ENCODE peak calls at places on chromosomes 7 and 10, in six cellular contexts. Y is HCT116; D is body of pancreas; J is K562; Q is CD8-positive, alpha-beta T cell; C is uterus. S is an unnamed sample. For H3K4me1, the result is how much of the 10 kb centered on the place peaks cover.

GRCh38 chr7:45595809-45596664 is 21.9 kb downstream of the ADCY1 start:
- DNase-seq in D (no peak), Y (no peak), Q (no peak), C (no peak), J (no peak), S (no peak)

GRCh38 chr7:74226633-74227032 is 16.8 kb downstream of the LAT2 start:
- DNase-seq in Q (no peak), J (no peak), C (no peak), Y (no peak), D (no peak), S (peak)

GRCh38 chr7:50400114-50400513 is 50.0 kb downstream of the FIGNL1 start:
- DNase-seq in Q (no peak), D (no peak), J (no peak), Y (no peak), C (no peak), S (no peak)

GRCh38 chr7:19749658-19750057 is 23.8 kb downstream of the TMEM196 start:
- DNase-seq in J (no peak), D (no peak), Y (no peak), Q (no peak), C (no peak), S (no peak)

GRCh38 chr7:75045881-75046280 is 27.7 kb downstream of the RCC1L start:
- DNase-seq in Y (no peak), Q (no peak), D (no peak), C (no peak), J (no peak), S (no peak)

GRCh38 chr7:65397730-65398142 is 24.1 kb downstream of the ZNF92 start:
- DNase-seq in D (no peak), C (no peak), Y (no peak), J (no peak), Q (no peak), S (no peak)

GRCh38 chr7:27419581-27420177 is 177.1 kb downstream of the EVX1 start:
- DNase-seq in J (no peak), Q (no peak), Y (no peak), C (no peak), D (no peak), S (no peak)

GRCh38 chr10:112953075-112953501 is 3.0 kb downstream of the TCF7L2 start:
- DNase-seq in D (peak), Y (no peak), Q (no peak), C (peak), J (no peak), S (peak)

GRCh38 chr10:62492012-62492869 is 118.1 kb downstream of the ZNF365 start:
- DNase-seq in Q (peak), D (no peak), J (peak), Y (peak), C (no peak), S (no peak)

GRCh38 chr10:71966046-71967004 is 2.1 kb downstream of the CHST3 start:
- DNase-seq in D (no peak), C (no peak), Q (no peak), Y (no peak), J (no peak), S (no peak)

DNA sequence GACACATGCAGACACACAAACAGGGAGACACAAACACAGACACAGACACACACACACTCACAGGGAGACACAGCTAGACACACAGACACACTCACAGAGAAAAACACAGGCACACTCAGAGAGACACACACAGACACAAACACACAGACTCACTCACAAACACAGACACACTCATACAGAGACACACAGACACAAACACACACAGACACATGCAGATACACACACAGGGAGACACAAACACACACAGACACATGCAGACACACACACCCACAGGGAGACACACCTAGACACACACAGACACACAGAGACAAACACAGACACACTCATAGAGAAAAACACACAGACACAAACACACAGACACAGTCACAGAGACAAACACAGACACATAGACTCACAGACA is 67.9 kb downstream of the ADARB2 start:
- DNase-seq in D (no peak), Q (no peak), Y (no peak), J (no peak), C (no peak), S (no peak)
- H3K27ac ChIP-seq in D (no peak), Q (no peak), Y (no peak), J (no peak), C (no peak), S (no peak)

GRCh38 chr7:149060161-149060560 is 30.4 kb downstream of the ZNF786 start:
- DNase-seq in Y (no peak), D (no peak), Q (no peak), C (no peak), J (no peak), S (no peak)

GRCh38 chr7:149067869-149068268 is 22.6 kb downstream of the ZNF786 start:
- DNase-seq in D (no peak), Q (no peak), C (no peak), J (no peak), Y (no peak), S (no peak)

GRCh38 chr7:149063481-149063880 is 27.0 kb downstream of the ZNF786 start:
- DNase-seq in J (no peak), C (no peak), Y (no peak), Q (no peak), D (no peak), S (no peak)
- H3K4me1 ChIP-seq in J (under half), C (under half), Y (under half), Q (under half), D (under half), S (under half)

DNA sequence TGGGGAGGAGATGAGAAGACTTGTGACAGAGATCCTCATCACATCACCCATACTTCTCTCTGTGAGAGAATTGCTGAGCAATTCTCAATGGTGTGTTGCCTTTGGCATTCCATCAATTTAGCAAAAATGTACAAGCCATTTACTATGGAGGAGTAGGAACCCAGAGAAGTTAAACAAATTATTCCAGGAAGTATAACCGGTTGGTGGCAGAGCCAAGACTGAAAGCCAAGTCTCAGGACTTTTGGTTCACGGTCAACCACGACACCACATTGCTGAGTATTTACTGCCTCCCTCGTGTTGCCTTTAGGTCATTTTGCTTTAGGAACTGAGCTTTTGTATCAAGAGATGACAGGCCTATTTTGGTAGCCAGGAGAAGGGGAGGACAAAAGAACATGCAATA is 88.0 kb upstream of the ELMO1 start:
- DNase-seq in C (no peak), J (no peak), D (no peak), Q (no peak), Y (no peak), S (no peak)
- H3K27ac ChIP-seq in C (no peak), J (no peak), D (no peak), Q (no peak), Y (no peak), S (no peak)

GRCh38 chr7:96316949-96317348 is 4.9 kb downstream of the SLC25A13 start:
- DNase-seq in D (no peak), C (no peak), Y (no peak), J (no peak), Q (no peak), S (no peak)

GRCh38 chr7:96313940-96314339 is 8.0 kb downstream of the SLC25A13 start:
- DNase-seq in J (no peak), Q (no peak), C (no peak), D (no peak), Y (no peak), S (no peak)

GRCh38 chr7:96312502-96312901 is 9.4 kb downstream of the SLC25A13 start:
- DNase-seq in D (no peak), Y (no peak), Q (no peak), C (no peak), J (no peak), S (no peak)

GRCh38 chr7:96314402-96315108 is 7.3 kb downstream of the SLC25A13 start:
- DNase-seq in J (no peak), D (no peak), Y (no peak), Q (no peak), C (no peak), S (no peak)

DNA sequence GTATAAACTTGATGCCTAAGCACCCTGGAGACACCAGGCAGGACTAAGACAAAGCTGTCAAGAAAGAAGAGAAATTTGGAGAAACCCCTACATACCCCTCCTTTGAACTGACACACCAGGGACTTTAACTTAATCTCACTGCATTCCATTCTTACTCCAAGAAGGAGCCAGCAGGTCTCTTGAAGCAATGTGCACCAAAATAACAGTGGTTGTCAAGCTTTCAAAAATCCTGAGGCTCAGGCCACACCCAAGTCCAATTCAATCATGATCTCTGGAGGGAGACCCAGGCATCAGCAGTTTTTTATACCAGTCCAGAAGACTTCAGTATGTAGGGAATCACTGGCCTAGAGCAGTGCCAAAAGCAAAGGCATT is 6.8 kb downstream of the SLC25A13 start:
- DNase-seq in J (no peak), C (no peak), Y (no peak), Q (no peak), D (no peak), S (no peak)
- H3K4me1 ChIP-seq in J (under half), C (under half), Y (under half), Q (under half), D (under half), S (under half)

DNA sequence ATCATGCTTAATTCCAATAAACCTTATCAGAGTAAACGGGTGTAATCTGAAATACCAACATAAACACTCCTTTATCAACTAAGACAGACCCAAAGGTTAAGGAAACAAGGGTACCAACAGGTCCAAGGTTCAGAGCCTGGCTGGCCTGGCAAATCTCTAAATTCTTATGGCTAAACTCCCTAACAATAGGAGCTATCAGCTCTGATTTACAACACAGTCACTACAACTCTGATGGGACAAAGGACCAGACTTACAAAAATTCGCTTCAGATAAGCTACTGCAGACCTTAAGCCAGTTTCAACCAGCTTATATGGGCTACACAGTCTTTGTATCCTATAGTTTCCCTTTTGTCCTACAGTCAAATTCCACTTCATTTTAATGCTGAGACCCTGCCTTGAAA is 381.9 kb downstream of the ZWINT start:
- DNase-seq in Q (no peak), Y (no peak), D (no peak), J (no peak), C (no peak), S (no peak)
- H3K27ac ChIP-seq in Q (no peak), Y (no peak), D (no peak), J (no peak), C (no peak), S (no peak)